ENCODE peak calls at places on chromosomes 11 and 22, in seven cellular contexts. D, M, N, J, T, K and X are unnamed samples.

GRCh38 chr22:37240240-37240940 is 3.7 kb downstream of the RAC2 start:
- DNase-seq in D (no peak), M (no peak), N (peak; percentile 36), J (no peak), T (peak; percentile 41), K (no peak), X (no peak)

GRCh38 chr11:123381817-123382554 is 48.1 kb upstream of the GRAMD1B start:
- DNase-seq in D (no peak), M (no peak), N (no peak), J (no peak), T (no peak), K (no peak), X (no peak)

GRCh38 chr11:25981998-25982397 is 349.9 kb upstream of the ANO3 start:
- DNase-seq in D (no peak), M (peak; percentile 55), N (no peak), J (peak; percentile 46), T (no peak), K (peak; percentile 25), X (peak; percentile 5)

GRCh38 chr11:833114-833791 is 501 bp downstream of the CD151 start:
- DNase-seq in D (peak; percentile 87), M (no peak), N (no peak), J (no peak), T (peak; percentile 81), K (peak; percentile 71), X (peak; percentile 96)

GRCh38 chr22:17486313-17486712 is 77.0 kb upstream of the SLC25A18 start:
- DNase-seq in D (no peak), M (no peak), N (no peak), J (no peak), T (no peak), K (peak; percentile 87), X (no peak)

GRCh38 chr22:24951942-24952836 is at the start of gene KIAA1671:
- DNase-seq in D (peak; percentile 96), M (peak; percentile 48), N (peak; percentile 96), J (peak; percentile 88), T (peak; percentile 99), K (peak; percentile 94), X (peak; percentile 99)

GRCh38 chr11:126561327-126561893 is 205.9 kb downstream of the ST3GAL4 start:
- DNase-seq in D (no peak), M (peak; percentile 61), N (no peak), J (peak; percentile 52), T (peak; percentile 93), K (peak; percentile 22), X (peak; percentile 73)

GRCh38 chr11:65645710-65646109 is 7.8 kb downstream of the SIPA1 start:
- DNase-seq in D (no peak), M (peak; percentile 69), N (no peak), J (no peak), T (no peak), K (no peak), X (peak; percentile 95)

GRCh38 chr11:70462818-70463477 is 64.6 kb downstream of the CTTN start:
- DNase-seq in D (no peak), M (no peak), N (no peak), J (no peak), T (peak; percentile 64), K (no peak), X (no peak)

GRCh38 chr11:44976576-44976975 is 25.9 kb upstream of the TP53I11 start:
- DNase-seq in D (peak; percentile 74), M (no peak), N (no peak), J (no peak), T (no peak), K (no peak), X (no peak)

GRCh38 chr11:126146454-126147192 is 64.8 kb downstream of the RPUSD4 start:
- DNase-seq in D (no peak), M (no peak), N (no peak), J (no peak), T (peak; percentile 85), K (no peak), X (no peak)

GRCh38 chr11:120900642-120901041 is 123.3 kb upstream of the TBCEL start:
- DNase-seq in D (no peak), M (peak; percentile 7), N (no peak), J (no peak), T (peak; percentile 79), K (no peak), X (no peak)

GRCh38 chr11:56333156-56333555 is 12.7 kb upstream of the OR8K1 start:
- DNase-seq in D (no peak), M (no peak), N (no peak), J (no peak), T (no peak), K (no peak), X (no peak)

GRCh38 chr11:59259047-59259446 is 46.3 kb upstream of the MPEG1 start:
- DNase-seq in D (no peak), M (no peak), N (no peak), J (no peak), T (peak; percentile 33), K (no peak), X (no peak)

GRCh38 chr11:17395978-17396377 is 7.5 kb upstream of the KCNJ11 start:
- DNase-seq in D (no peak), M (no peak), N (no peak), J (no peak), T (no peak), K (no peak), X (no peak)

GRCh38 chr11:120344302-120345004 is 8.2 kb downstream of the ARHGEF12 start:
- DNase-seq in D (no peak), M (peak; percentile 72), N (no peak), J (no peak), T (no peak), K (no peak), X (no peak)

GRCh38 chr11:129853508-129854228 is 38.0 kb downstream of the TMEM45B start:
- DNase-seq in D (peak; percentile 77), M (peak; percentile 8), N (peak; percentile 94), J (peak; percentile 74), T (no peak), K (peak; percentile 72), X (no peak)

GRCh38 chr22:39289445-39290247 is 29.8 kb downstream of the RPL3 start:
- DNase-seq in D (no peak), M (no peak), N (no peak), J (no peak), T (peak; percentile 57), K (no peak), X (peak; percentile 42)

DNA sequence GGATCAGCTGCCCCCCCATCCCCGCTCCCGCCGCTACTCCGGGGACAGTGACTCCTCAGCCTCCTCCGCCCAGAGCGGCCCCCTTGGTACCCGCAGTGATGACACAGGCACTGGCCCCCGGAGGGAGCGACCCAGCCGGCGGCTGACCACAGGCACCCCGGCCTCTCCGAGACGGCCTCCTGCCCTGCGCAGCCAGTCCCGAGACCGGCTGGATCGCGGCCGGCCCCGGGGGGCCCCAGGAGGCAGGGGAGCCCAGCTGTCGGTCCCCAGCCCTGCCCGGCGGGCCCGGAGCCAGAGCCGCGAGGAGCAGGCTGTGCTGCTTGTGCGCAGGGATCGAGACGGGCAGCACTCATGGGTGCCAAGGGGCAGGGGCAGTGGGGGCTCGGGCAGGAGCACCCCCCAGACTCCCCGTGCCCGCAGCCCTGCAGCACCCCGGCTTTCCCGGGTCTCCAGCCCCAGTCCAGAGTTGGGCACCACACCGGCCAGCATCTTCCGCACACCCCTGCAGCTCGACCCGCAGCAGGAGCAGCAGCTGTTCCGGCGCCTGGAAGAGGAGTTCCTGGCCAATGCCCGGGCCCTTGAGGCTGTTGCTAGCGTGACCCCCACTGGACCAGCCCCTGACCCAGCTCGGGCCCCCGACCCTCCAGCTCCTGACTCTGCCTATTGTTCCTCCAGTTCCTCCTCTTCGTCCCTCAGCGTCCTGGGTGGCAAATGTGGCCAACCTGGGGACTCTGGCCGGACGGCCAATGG is 3.9 kb downstream of the RASL10A start:
- DNase-seq in D (peak; percentile 59), M (no peak), N (no peak), J (no peak), T (no peak), K (no peak), X (peak; percentile 96)
- H3K27ac ChIP-seq in D (peak overlapping the region; percentile 73), M (peak overlapping the region; percentile 76), N (no peak overlapping the region), J (peak overlapping the region; percentile 94), T (no peak overlapping the region), K (no peak overlapping the region), X (peak overlapping the region; percentile 77)

DNA sequence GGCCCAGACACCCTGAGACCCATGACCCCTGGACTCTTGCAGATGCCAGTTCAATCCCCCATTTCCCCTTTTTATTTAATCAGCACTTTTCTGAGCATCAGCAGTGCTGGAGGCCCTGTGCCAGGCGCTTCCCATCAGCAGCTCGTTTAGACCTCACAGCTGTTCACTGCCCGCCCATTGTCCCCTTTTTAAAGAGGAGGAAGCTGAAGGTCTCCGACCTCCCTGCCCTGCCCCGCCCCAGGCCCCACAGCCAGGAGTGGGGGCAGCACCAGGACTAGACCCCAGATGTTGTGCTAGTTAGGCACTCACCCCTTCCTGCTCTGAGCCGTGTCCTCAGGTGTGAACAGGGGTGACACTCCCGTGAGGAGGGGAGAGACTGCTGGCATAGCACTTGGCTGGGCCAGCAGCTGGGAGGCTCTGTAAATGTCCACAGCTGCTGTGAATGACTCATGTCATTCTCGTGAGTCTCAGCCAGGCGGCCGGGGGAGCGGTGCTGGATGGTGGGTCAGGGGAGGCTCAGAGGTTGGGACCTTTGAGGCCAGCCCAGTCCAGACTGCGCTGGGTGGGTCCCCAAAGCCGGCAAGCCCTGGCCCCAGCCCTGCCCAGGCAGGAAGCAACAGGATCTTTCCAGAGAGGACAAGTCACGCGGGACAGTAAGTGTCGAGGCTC is 19.9 kb downstream of the EMID1 start:
- DNase-seq in D (peak; percentile 34), M (peak; percentile 5), N (no peak), J (no peak), T (peak; percentile 74), K (peak; percentile 49), X (peak; percentile 90)
- H3K27ac ChIP-seq in D (peak overlapping the region; percentile 72), M (no peak overlapping the region), N (no peak overlapping the region), J (no peak overlapping the region), T (no peak overlapping the region), K (no peak overlapping the region), X (no peak overlapping the region)

DNA sequence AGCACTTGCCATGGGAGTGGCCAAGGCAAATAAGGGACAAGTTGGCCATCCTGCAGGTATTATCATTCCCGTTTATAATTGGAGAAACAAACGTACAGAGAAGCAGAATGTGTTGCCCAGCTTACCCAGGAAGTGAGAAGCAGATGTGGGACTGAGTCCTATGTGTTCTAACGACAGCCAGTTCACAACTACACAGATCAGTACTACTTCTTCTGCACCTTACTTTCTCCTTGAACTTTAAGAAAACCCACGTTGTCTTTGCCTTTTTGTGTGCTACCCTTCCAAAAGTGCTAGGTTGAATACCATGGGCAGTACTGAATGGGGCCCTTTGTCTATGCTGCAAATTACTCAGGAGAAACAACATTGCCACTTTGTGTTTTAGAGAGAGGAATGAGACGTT is 62.8 kb upstream of the BLID start:
- DNase-seq in D (no peak), M (no peak), N (no peak), J (no peak), T (no peak), K (no peak), X (no peak)
- H3K27ac ChIP-seq in D (no peak overlapping the region), M (peak overlapping the region; percentile 84), N (no peak overlapping the region), J (no peak overlapping the region), T (no peak overlapping the region), K (no peak overlapping the region), X (peak overlapping the region; percentile 85)

DNA sequence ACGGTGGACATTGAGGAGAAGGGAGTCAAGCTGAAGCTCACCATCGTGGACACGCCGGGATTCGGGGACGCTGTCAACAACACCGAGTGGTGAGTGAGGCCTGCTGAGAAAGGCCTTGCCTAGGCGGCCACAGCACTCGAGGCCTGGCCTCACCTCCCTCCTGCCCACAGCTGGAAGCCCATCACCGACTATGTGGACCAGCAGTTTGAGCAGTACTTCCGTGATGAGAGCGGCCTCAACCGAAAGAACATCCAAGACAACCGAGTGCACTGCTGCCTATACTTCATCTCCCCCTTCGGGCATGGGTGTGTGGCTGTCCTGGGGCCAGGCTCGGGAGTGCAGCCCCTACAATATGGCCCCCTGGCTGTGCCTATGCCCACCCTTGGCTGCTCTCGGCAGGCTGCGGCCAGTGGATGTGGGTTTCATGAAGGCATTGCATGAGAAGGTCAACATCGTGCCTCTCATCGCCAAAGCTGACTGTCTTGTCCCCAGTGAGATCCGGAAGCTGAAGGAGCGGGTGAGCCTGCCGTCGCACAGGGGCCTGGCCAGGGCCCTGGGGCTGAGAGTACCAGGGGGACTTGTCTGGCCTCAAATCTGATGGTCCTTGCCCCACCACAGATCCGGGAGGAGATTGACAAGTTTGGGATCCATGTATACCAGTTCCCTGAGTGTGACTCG is 3.0 kb upstream of the GP1BB start:
- DNase-seq in D (no peak), M (no peak), N (no peak), J (no peak), T (no peak), K (no peak), X (peak; percentile 89)
- H3K27ac ChIP-seq in D (no peak overlapping the region), M (no peak overlapping the region), N (no peak overlapping the region), J (no peak overlapping the region), T (no peak overlapping the region), K (no peak overlapping the region), X (no peak overlapping the region)